ENCODE peak calls at places on chromosomes 13 and 19, in seven cellular contexts. One of them, this sample, is unnamed.

GRCh38 chr19:27753622-27754021 is 1459.3 kb downstream of the UQCRFS1 start:
- DNase-seq in midbrain: no peak
- DNase-seq in hypothalamus: no peak
- DNase-seq in WERI-Rb-1: no peak
- DNase-seq in RWPE1: no peak
- DNase-seq in activated gamma-delta T cell treated with Interleukin-2 at 50 U/mL for 16 hours: no peak
- DNase-seq in AG10803: no peak
- DNase-seq in this sample: no peak

GRCh38 chr19:53865918-53866696 is 1.6 kb upstream of the MYADM start:
- DNase-seq in midbrain: peak; percentile 80
- DNase-seq in hypothalamus: peak; percentile 62
- DNase-seq in WERI-Rb-1: peak; percentile 22
- DNase-seq in RWPE1: peak; percentile 38
- DNase-seq in activated gamma-delta T cell treated with Interleukin-2 at 50 U/mL for 16 hours: peak; percentile 62
- DNase-seq in AG10803: peak; percentile 85
- DNase-seq in this sample: peak; percentile 71

GRCh38 chr19:11096210-11096841 is 7.1 kb downstream of the LDLR start:
- DNase-seq in midbrain: no peak
- DNase-seq in hypothalamus: no peak
- DNase-seq in WERI-Rb-1: no peak
- DNase-seq in RWPE1: no peak
- DNase-seq in activated gamma-delta T cell treated with Interleukin-2 at 50 U/mL for 16 hours: no peak
- DNase-seq in AG10803: peak; percentile 81
- DNase-seq in this sample: no peak

GRCh38 chr19:43311256-43311655 is 41.9 kb upstream of the PSG9 start:
- DNase-seq in midbrain: no peak
- DNase-seq in hypothalamus: no peak
- DNase-seq in WERI-Rb-1: no peak
- DNase-seq in RWPE1: no peak
- DNase-seq in activated gamma-delta T cell treated with Interleukin-2 at 50 U/mL for 16 hours: no peak
- DNase-seq in AG10803: no peak
- DNase-seq in this sample: no peak

GRCh38 chr13:24688111-24688510 is 7.9 kb downstream of the ATP12A start:
- DNase-seq in midbrain: no peak
- DNase-seq in hypothalamus: no peak
- DNase-seq in WERI-Rb-1: no peak
- DNase-seq in RWPE1: no peak
- DNase-seq in activated gamma-delta T cell treated with Interleukin-2 at 50 U/mL for 16 hours: no peak
- DNase-seq in AG10803: no peak
- DNase-seq in this sample: no peak

GRCh38 chr19:32878988-32879387 is 9.4 kb upstream of the SLC7A9 start:
- DNase-seq in midbrain: no peak
- DNase-seq in hypothalamus: no peak
- DNase-seq in WERI-Rb-1: no peak
- DNase-seq in RWPE1: no peak
- DNase-seq in activated gamma-delta T cell treated with Interleukin-2 at 50 U/mL for 16 hours: no peak
- DNase-seq in AG10803: no peak
- DNase-seq in this sample: no peak

GRCh38 chr19:51821921-51822716 is 27.2 kb downstream of the FPR3 start:
- DNase-seq in midbrain: no peak
- DNase-seq in hypothalamus: no peak
- DNase-seq in WERI-Rb-1: no peak
- DNase-seq in RWPE1: no peak
- DNase-seq in activated gamma-delta T cell treated with Interleukin-2 at 50 U/mL for 16 hours: no peak
- DNase-seq in AG10803: peak; percentile 53
- DNase-seq in this sample: no peak

GRCh38 chr13:67106502-67107057 is 123.6 kb downstream of the PCDH9 start:
- DNase-seq in midbrain: no peak
- DNase-seq in hypothalamus: no peak
- DNase-seq in WERI-Rb-1: no peak
- DNase-seq in RWPE1: no peak
- DNase-seq in activated gamma-delta T cell treated with Interleukin-2 at 50 U/mL for 16 hours: no peak
- DNase-seq in AG10803: no peak
- DNase-seq in this sample: no peak

GRCh38 chr13:24834902-24835510 is 71.0 kb downstream of the RNF17 start:
- DNase-seq in midbrain: no peak
- DNase-seq in hypothalamus: no peak
- DNase-seq in WERI-Rb-1: no peak
- DNase-seq in RWPE1: no peak
- DNase-seq in activated gamma-delta T cell treated with Interleukin-2 at 50 U/mL for 16 hours: no peak
- DNase-seq in AG10803: no peak
- DNase-seq in this sample: no peak

GRCh38 chr19:53076984-53077383 is 26.2 kb downstream of the ZNF160 start:
- DNase-seq in midbrain: peak; percentile 64
- DNase-seq in hypothalamus: peak; percentile 12
- DNase-seq in WERI-Rb-1: peak; percentile 77
- DNase-seq in RWPE1: no peak
- DNase-seq in activated gamma-delta T cell treated with Interleukin-2 at 50 U/mL for 16 hours: no peak
- DNase-seq in AG10803: peak; percentile 15
- DNase-seq in this sample: peak; percentile 81

GRCh38 chr13:32528358-32528757 is 10.2 kb downstream of the N4BP2L2 start:
- DNase-seq in midbrain: no peak
- DNase-seq in hypothalamus: no peak
- DNase-seq in WERI-Rb-1: no peak
- DNase-seq in RWPE1: no peak
- DNase-seq in activated gamma-delta T cell treated with Interleukin-2 at 50 U/mL for 16 hours: no peak
- DNase-seq in AG10803: no peak
- DNase-seq in this sample: no peak

GRCh38 chr13:51151463-51151862 is 40.4 kb upstream of the C13orf42 start:
- DNase-seq in midbrain: no peak
- DNase-seq in hypothalamus: no peak
- DNase-seq in WERI-Rb-1: no peak
- DNase-seq in RWPE1: no peak
- DNase-seq in activated gamma-delta T cell treated with Interleukin-2 at 50 U/mL for 16 hours: no peak
- DNase-seq in AG10803: no peak
- DNase-seq in this sample: no peak

GRCh38 chr13:51278426-51279130 is 56.4 kb downstream of the FAM124A start:
- DNase-seq in midbrain: no peak
- DNase-seq in hypothalamus: no peak
- DNase-seq in WERI-Rb-1: no peak
- DNase-seq in RWPE1: no peak
- DNase-seq in activated gamma-delta T cell treated with Interleukin-2 at 50 U/mL for 16 hours: no peak
- DNase-seq in AG10803: no peak
- DNase-seq in this sample: no peak

GRCh38 chr13:113604186-113604585 is 19.6 kb downstream of the TFDP1 start:
- DNase-seq in midbrain: no peak
- DNase-seq in hypothalamus: no peak
- DNase-seq in WERI-Rb-1: no peak
- DNase-seq in RWPE1: no peak
- DNase-seq in activated gamma-delta T cell treated with Interleukin-2 at 50 U/mL for 16 hours: no peak
- DNase-seq in AG10803: no peak
- DNase-seq in this sample: no peak

GRCh38 chr19:49217382-49217781 is 59.8 kb downstream of the TRPM4 start:
- DNase-seq in midbrain: no peak
- DNase-seq in hypothalamus: no peak
- DNase-seq in WERI-Rb-1: no peak
- DNase-seq in RWPE1: no peak
- DNase-seq in activated gamma-delta T cell treated with Interleukin-2 at 50 U/mL for 16 hours: no peak
- DNase-seq in AG10803: peak; percentile 28
- DNase-seq in this sample: no peak

GRCh38 chr19:50381881-50382729 is 2.0 kb upstream of the POLD1 start:
- DNase-seq in midbrain: no peak
- DNase-seq in hypothalamus: no peak
- DNase-seq in WERI-Rb-1: no peak
- DNase-seq in RWPE1: no peak
- DNase-seq in activated gamma-delta T cell treated with Interleukin-2 at 50 U/mL for 16 hours: no peak
- DNase-seq in AG10803: no peak
- DNase-seq in this sample: no peak

GRCh38 chr13:100269837-100270236 is 180.9 kb downstream of the PCCA start:
- DNase-seq in midbrain: peak; percentile 56
- DNase-seq in hypothalamus: peak; percentile 0
- DNase-seq in WERI-Rb-1: no peak
- DNase-seq in RWPE1: no peak
- DNase-seq in activated gamma-delta T cell treated with Interleukin-2 at 50 U/mL for 16 hours: no peak
- DNase-seq in AG10803: peak; percentile 66
- DNase-seq in this sample: peak; percentile 65

GRCh38 chr19:3358919-3359849 is 7.2 kb upstream of the NFIC start:
- DNase-seq in midbrain: peak; percentile 55
- DNase-seq in hypothalamus: peak; percentile 55
- DNase-seq in WERI-Rb-1: peak; percentile 49
- DNase-seq in RWPE1: no peak
- DNase-seq in activated gamma-delta T cell treated with Interleukin-2 at 50 U/mL for 16 hours: peak; percentile 61
- DNase-seq in AG10803: peak; percentile 59
- DNase-seq in this sample: peak; percentile 80

GRCh38 chr13:25116044-25116443 is 20.1 kb downstream of the PABPC3 start:
- DNase-seq in midbrain: no peak
- DNase-seq in hypothalamus: no peak
- DNase-seq in WERI-Rb-1: no peak
- DNase-seq in RWPE1: no peak
- DNase-seq in activated gamma-delta T cell treated with Interleukin-2 at 50 U/mL for 16 hours: no peak
- DNase-seq in AG10803: no peak
- DNase-seq in this sample: no peak